ENCODE peak calls at places on chromosomes 2 and 18, in four cellular contexts. One of them, this sample, is unnamed.

GRCh38 chr18:59783138-59783537 is 85.9 kb upstream of the CCBE1 start:
- DNase-seq in K562: peak
- DNase-seq in H1: peak
- DNase-seq in GM12878: peak
- DNase-seq in this sample: peak

GRCh38 chr2:233638836-233639235 is 2.6 kb downstream of the UGT1A10 start:
- DNase-seq in H1: no peak
- DNase-seq in GM12878: no peak
- DNase-seq in K562: no peak
- DNase-seq in this sample: no peak

GRCh38 chr2:220499281-220499680 is 871.9 kb downstream of the SLC4A3 start:
- DNase-seq in GM12878: no peak
- DNase-seq in K562: no peak
- DNase-seq in H1: no peak
- DNase-seq in this sample: no peak

GRCh38 chr2:70785137-70785911 is 5.1 kb downstream of the FIGLA start:
- DNase-seq in H1: no peak
- DNase-seq in K562: peak
- DNase-seq in GM12878: no peak
- DNase-seq in this sample: peak

GRCh38 chr18:48798334-48799197 is 152.2 kb downstream of the SMAD7 start:
- DNase-seq in K562: no peak
- DNase-seq in GM12878: no peak
- DNase-seq in H1: peak
- DNase-seq in this sample: no peak

GRCh38 chr2:40741532-40741931 is 289.6 kb upstream of the SLC8A1 start:
- DNase-seq in H1: no peak
- DNase-seq in K562: no peak
- DNase-seq in GM12878: no peak
- DNase-seq in this sample: no peak

GRCh38 chr2:233323851-233324250 is 16.2 kb downstream of the SAG start:
- DNase-seq in GM12878: no peak
- DNase-seq in K562: no peak
- DNase-seq in H1: no peak
- DNase-seq in this sample: no peak

GRCh38 chr2:237471457-237472186 is 15.4 kb upstream of the MLPH start:
- DNase-seq in H1: peak
- DNase-seq in K562: peak
- DNase-seq in GM12878: no peak
- DNase-seq in this sample: peak

GRCh38 chr2:88686320-88686719 is 5.2 kb upstream of the RPIA start:
- DNase-seq in K562: no peak
- DNase-seq in GM12878: no peak
- DNase-seq in H1: no peak
- DNase-seq in this sample: no peak

GRCh38 chr2:120503206-120503792 is 157.4 kb downstream of the INHBB start:
- DNase-seq in H1: no peak
- DNase-seq in GM12878: no peak
- DNase-seq in K562: no peak
- DNase-seq in this sample: no peak

GRCh38 chr2:19846030-19846429 is 55.8 kb downstream of the TTC32 start:
- DNase-seq in K562: no peak
- DNase-seq in H1: peak
- DNase-seq in GM12878: no peak
- DNase-seq in this sample: no peak

GRCh38 chr2:119474371-119475224 is 42.9 kb downstream of the TMEM37 start:
- DNase-seq in H1: no peak
- DNase-seq in GM12878: no peak
- DNase-seq in K562: no peak
- DNase-seq in this sample: no peak

GRCh38 chr2:112542974-112543760 is 902 bp downstream of the POLR1B start:
- DNase-seq in GM12878: no peak
- DNase-seq in K562: peak
- DNase-seq in H1: no peak
- DNase-seq in this sample: peak

GRCh38 chr2:85076618-85077274 is 56.4 kb upstream of the TCF7L1 start:
- DNase-seq in GM12878: no peak
- DNase-seq in K562: no peak
- DNase-seq in H1: no peak
- DNase-seq in this sample: no peak

GRCh38 chr2:881204-881918 is 69.3 kb upstream of the SNTG2 start:
- DNase-seq in K562: no peak
- DNase-seq in GM12878: peak
- DNase-seq in H1: no peak
- DNase-seq in this sample: no peak

GRCh38 chr18:50439460-50440015 is 64.7 kb downstream of the SKA1 start:
- DNase-seq in K562: no peak
- DNase-seq in GM12878: no peak
- DNase-seq in H1: no peak
- DNase-seq in this sample: no peak

GRCh38 chr2:1631292-1632005 is 112.9 kb downstream of the PXDN start:
- DNase-seq in H1: no peak
- DNase-seq in K562: no peak
- DNase-seq in GM12878: no peak
- DNase-seq in this sample: no peak

GRCh38 chr2:11822746-11823411 is 76.4 kb downstream of the LPIN1 start:
- DNase-seq in K562: no peak
- DNase-seq in H1: no peak
- DNase-seq in GM12878: no peak
- DNase-seq in this sample: no peak

GRCh38 chr18:12773369-12773768 is 70.5 kb downstream of the PSMG2 start:
- DNase-seq in K562: no peak
- DNase-seq in GM12878: no peak
- DNase-seq in H1: no peak
- DNase-seq in this sample: no peak

GRCh38 chr18:13107074-13107473 is 111.5 kb upstream of the LDLRAD4 start:
- DNase-seq in GM12878: no peak
- DNase-seq in K562: no peak
- DNase-seq in H1: no peak
- DNase-seq in this sample: no peak

GRCh38 chr18:32980896-32981295 is 208.1 kb upstream of the KLHL14 start:
- DNase-seq in GM12878: no peak
- DNase-seq in H1: no peak
- DNase-seq in K562: no peak
- DNase-seq in this sample: no peak

GRCh38 chr18:9095297-9096012 is 7.0 kb upstream of the NDUFV2 start:
- DNase-seq in GM12878: peak
- DNase-seq in K562: peak
- DNase-seq in H1: no peak
- DNase-seq in this sample: no peak

GRCh38 chr2:205892141-205893064 is 193.6 kb downstream of the INO80D start:
- DNase-seq in H1: no peak
- DNase-seq in GM12878: no peak
- DNase-seq in K562: no peak
- DNase-seq in this sample: no peak

GRCh38 chr18:22504665-22505064 is 87.0 kb upstream of the CTAGE1 start:
- DNase-seq in GM12878: no peak
- DNase-seq in K562: no peak
- DNase-seq in H1: no peak
- DNase-seq in this sample: no peak

GRCh38 chr18:48360376-48361021 is 48.7 kb downstream of the ZBTB7C start:
- DNase-seq in K562: no peak
- DNase-seq in GM12878: no peak
- DNase-seq in H1: no peak
- DNase-seq in this sample: no peak

GRCh38 chr2:12106440-12107080 is 360.1 kb downstream of the LPIN1 start:
- DNase-seq in K562: peak
- DNase-seq in H1: no peak
- DNase-seq in GM12878: no peak
- DNase-seq in this sample: peak

GRCh38 chr2:237570776-237571335 is 4.5 kb downstream of the PRLH start:
- DNase-seq in H1: peak
- DNase-seq in K562: no peak
- DNase-seq in GM12878: no peak
- DNase-seq in this sample: no peak

GRCh38 chr2:239883326-239884050 is 141.7 kb downstream of the NDUFA10 start:
- DNase-seq in K562: no peak
- DNase-seq in GM12878: no peak
- DNase-seq in H1: peak
- DNase-seq in this sample: no peak

GRCh38 chr2:3325458-3326181 is 52.0 kb downstream of the EIPR1 start:
- DNase-seq in K562: no peak
- DNase-seq in H1: no peak
- DNase-seq in GM12878: no peak
- DNase-seq in this sample: peak

GRCh38 chr2:38572167-38572566 is 30.6 kb downstream of the HNRNPLL start:
- DNase-seq in K562: no peak
- DNase-seq in H1: no peak
- DNase-seq in GM12878: no peak
- DNase-seq in this sample: no peak

GRCh38 chr2:119113489-119113770 is 45.1 kb downstream of the C1QL2 start:
- DNase-seq in H1: no peak
- DNase-seq in K562: no peak
- DNase-seq in GM12878: no peak
- DNase-seq in this sample: no peak

GRCh38 chr2:59655809-59656208 is 897.6 kb downstream of the BCL11A start:
- DNase-seq in H1: no peak
- DNase-seq in K562: no peak
- DNase-seq in GM12878: no peak
- DNase-seq in this sample: no peak

DNA sequence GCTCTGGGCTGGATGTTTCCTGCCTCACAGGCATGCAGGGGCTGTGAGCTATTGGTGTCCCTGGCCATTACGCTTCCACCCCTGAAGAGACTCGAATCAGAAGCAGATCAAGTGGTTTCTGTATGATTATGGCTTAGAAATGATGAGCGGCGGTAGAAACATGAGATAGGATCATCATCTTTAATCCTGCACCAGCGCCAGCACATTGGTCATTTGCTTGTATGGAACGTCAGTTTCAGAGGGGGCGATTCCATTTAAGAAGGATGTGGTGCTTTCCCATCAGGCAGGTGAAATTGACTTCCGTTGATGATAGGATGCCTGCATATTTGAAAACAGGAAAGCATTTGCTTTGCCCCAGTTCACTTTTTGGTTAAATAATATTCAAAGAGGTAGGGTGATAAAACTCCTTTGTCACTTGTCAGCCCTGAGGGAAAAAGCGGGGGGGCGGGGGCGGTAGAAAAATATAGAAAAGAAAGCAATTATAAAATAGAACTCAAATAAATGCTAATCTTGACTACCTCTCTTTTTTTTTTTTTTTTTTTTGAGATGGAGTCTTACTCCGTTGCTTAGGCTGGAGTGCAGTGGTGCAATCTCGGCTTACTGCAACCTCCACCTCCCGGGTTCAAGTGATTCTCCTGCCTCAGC is 152.6 kb downstream of the LRRC30 start:
- DNase-seq in K562: no peak
- DNase-seq in H1: no peak
- DNase-seq in GM12878: no peak
- DNase-seq in this sample: no peak
- TF ChIP-seq NRF1 in K562: no peak
- TF ChIP-seq NRF1 in H1: no peak
- TF ChIP-seq NRF1 in GM12878: no peak
- TF ChIP-seq NRF1 in this sample: no peak

DNA sequence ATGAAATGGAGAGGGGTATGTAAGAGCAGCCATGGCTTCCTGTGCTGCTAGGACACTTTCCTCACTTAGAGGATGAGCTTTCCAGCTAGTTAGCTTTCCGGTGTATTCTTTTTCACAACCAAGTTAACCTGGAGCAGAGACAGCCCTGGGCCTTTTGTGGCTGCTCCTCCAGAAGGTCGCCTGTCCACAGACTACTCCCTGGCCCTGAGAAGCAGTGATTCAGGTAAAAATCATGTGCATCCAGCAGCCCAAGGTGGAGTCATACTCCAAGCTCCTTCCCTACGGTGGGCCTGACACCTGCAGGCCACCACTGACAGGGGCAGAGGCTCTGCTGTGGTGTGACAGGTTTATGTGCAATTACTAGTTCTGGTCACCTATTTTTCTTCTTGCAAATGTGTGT is 187.2 kb downstream of the ANKRD30B start:
- DNase-seq in GM12878: no peak
- DNase-seq in K562: no peak
- DNase-seq in H1: no peak
- DNase-seq in this sample: no peak
- TF ChIP-seq NRF1 in GM12878: no peak
- TF ChIP-seq NRF1 in K562: no peak
- TF ChIP-seq NRF1 in H1: no peak
- TF ChIP-seq NRF1 in this sample: no peak

GRCh38 chr2:176297067-176297466 is 27.8 kb downstream of the MTX2 start:
- DNase-seq in H1: no peak
- DNase-seq in GM12878: no peak
- DNase-seq in K562: no peak
- DNase-seq in this sample: peak

GRCh38 chr2:176291335-176291734 is 22.1 kb downstream of the MTX2 start:
- DNase-seq in K562: no peak
- DNase-seq in H1: no peak
- DNase-seq in GM12878: no peak
- DNase-seq in this sample: no peak

GRCh38 chr2:176291768-176292393 is 22.6 kb downstream of the MTX2 start:
- DNase-seq in GM12878: peak
- DNase-seq in K562: peak
- DNase-seq in H1: no peak
- DNase-seq in this sample: no peak

GRCh38 chr2:176292608-176293007 is 23.4 kb downstream of the MTX2 start:
- DNase-seq in K562: no peak
- DNase-seq in GM12878: no peak
- DNase-seq in H1: no peak
- DNase-seq in this sample: no peak

GRCh38 chr2:176293334-176293733 is 24.1 kb downstream of the MTX2 start:
- DNase-seq in H1: no peak
- DNase-seq in K562: no peak
- DNase-seq in GM12878: no peak
- DNase-seq in this sample: no peak
- TF ChIP-seq NRF1 in H1: no peak
- TF ChIP-seq NRF1 in K562: no peak
- TF ChIP-seq NRF1 in GM12878: no peak
- TF ChIP-seq NRF1 in this sample: no peak

DNA sequence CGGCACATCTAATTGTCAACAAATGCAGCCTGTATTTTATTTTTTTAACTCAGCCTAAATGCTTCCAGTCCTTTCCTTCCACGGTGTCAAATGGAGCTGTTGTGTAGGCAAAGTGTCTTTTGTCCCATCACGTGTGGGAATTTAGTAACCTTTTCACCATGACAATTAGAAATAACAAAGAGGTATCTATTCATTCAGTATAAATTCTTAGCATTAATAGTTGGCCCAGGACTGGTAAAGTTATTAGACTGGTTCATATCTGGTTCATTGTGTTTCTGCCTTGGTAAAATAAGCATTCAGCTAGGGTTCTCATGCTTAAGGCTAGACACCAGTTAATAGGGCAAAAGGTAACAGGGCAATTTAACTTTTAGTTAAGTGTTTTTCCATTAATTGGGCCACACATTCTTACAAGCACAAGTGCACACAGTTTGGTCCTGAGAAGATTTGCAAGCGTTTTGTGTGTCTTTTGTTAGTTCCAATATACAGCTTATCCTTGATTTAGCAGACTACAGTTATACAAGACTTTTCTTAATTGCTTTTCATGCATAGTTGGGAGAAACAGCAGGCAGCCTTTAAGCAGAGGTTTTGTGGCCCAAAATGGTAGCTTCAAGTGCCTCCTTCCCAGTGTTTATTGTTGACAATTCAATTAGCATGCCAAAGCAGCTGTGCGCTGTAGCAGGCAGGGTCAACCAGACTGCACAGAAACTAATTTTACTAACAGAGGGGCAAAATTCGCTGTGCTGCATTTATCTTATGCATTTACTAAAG is 47.7 kb downstream of the FRZB start:
- DNase-seq in H1: no peak
- DNase-seq in K562: no peak
- DNase-seq in GM12878: no peak
- DNase-seq in this sample: peak
- TF ChIP-seq NRF1 in H1: no peak
- TF ChIP-seq NRF1 in K562: no peak
- TF ChIP-seq NRF1 in GM12878: no peak
- TF ChIP-seq NRF1 in this sample: no peak